ENCODE peak calls at places on chromosomes 5 and 9, in ten cellular contexts. T, X, M, Q, B, A, G, P, I and H are unnamed samples.

GRCh38 chr9:90445391-90445790 is 197.2 kb downstream of the DIRAS2 start:
- DNase-seq in T (no peak), X (no peak), M (no peak), Q (no peak), B (no peak), A (no peak), G (no peak), P (no peak), I (no peak), H (no peak)

GRCh38 chr9:93118863-93119702 is 15.0 kb downstream of the NINJ1 start:
- DNase-seq in T (no peak), X (no peak), M (no peak), Q (no peak), B (no peak), A (no peak), G (no peak), P (no peak), I (no peak), H (peak)

GRCh38 chr9:134734270-134734669 is 92.7 kb downstream of the COL5A1 start:
- DNase-seq in T (peak), X (no peak), M (peak), Q (peak), B (no peak), A (no peak), G (no peak), P (peak), I (no peak), H (no peak)

GRCh38 chr5:31270396-31270795 is 76.9 kb downstream of the CDH6 start:
- DNase-seq in T (no peak), X (peak), M (no peak), Q (no peak), B (no peak), A (no peak), G (no peak), P (no peak), I (no peak), H (no peak)

GRCh38 chr5:1948663-1949191 is 66.0 kb upstream of the IRX4 start:
- DNase-seq in T (no peak), X (no peak), M (no peak), Q (no peak), B (no peak), A (no peak), G (no peak), P (no peak), I (no peak), H (no peak)

GRCh38 chr9:124423591-124423990 is 8.3 kb upstream of the PSMB7 start:
- DNase-seq in T (no peak), X (peak), M (no peak), Q (no peak), B (no peak), A (no peak), G (no peak), P (no peak), I (no peak), H (no peak)

GRCh38 chr5:127335381-127335780 is 44.8 kb downstream of the MEGF10 start:
- DNase-seq in T (no peak), X (no peak), M (no peak), Q (peak), B (no peak), A (no peak), G (no peak), P (no peak), I (no peak), H (no peak)

GRCh38 chr9:18907927-18908625 is 124.9 kb downstream of the SAXO1 start:
- DNase-seq in T (no peak), X (no peak), M (no peak), Q (no peak), B (no peak), A (no peak), G (no peak), P (no peak), I (no peak), H (no peak)

GRCh38 chr5:34490501-34491250 is 165.5 kb upstream of the RAI14 start:
- DNase-seq in T (no peak), X (no peak), M (no peak), Q (peak), B (no peak), A (no peak), G (no peak), P (no peak), I (peak), H (no peak)

GRCh38 chr9:121700165-121700830 is 48.9 kb downstream of the DAB2IP start:
- DNase-seq in T (peak), X (no peak), M (peak), Q (peak), B (peak), A (no peak), G (no peak), P (peak), I (peak), H (no peak)

GRCh38 chr9:24090566-24090965 is 264.5 kb upstream of the ELAVL2 start:
- DNase-seq in T (no peak), X (no peak), M (no peak), Q (no peak), B (no peak), A (no peak), G (no peak), P (no peak), I (no peak), H (no peak)

GRCh38 chr9:613771-614347 is 227.6 kb upstream of the DMRT1 start:
- DNase-seq in T (peak), X (peak), M (peak), Q (peak), B (peak), A (no peak), G (no peak), P (peak), I (peak), H (peak)

GRCh38 chr5:135343417-135343816 is 55.6 kb downstream of the MACROH2A1 start:
- DNase-seq in T (peak), X (no peak), M (no peak), Q (peak), B (no peak), A (no peak), G (no peak), P (peak), I (no peak), H (no peak)

GRCh38 chr5:149195962-149196361 is 54.7 kb downstream of the ABLIM3 start:
- DNase-seq in T (no peak), X (no peak), M (no peak), Q (no peak), B (no peak), A (no peak), G (no peak), P (no peak), I (no peak), H (no peak)

GRCh38 chr5:139711852-139712171 is 63.7 kb downstream of the CXXC5 start:
- DNase-seq in T (no peak), X (no peak), M (no peak), Q (no peak), B (no peak), A (no peak), G (no peak), P (no peak), I (peak), H (peak)

GRCh38 chr9:109584205-109584604 is 86.1 kb upstream of the PTPN3 start:
- DNase-seq in T (no peak), X (no peak), M (no peak), Q (no peak), B (no peak), A (no peak), G (no peak), P (no peak), I (no peak), H (no peak)

GRCh38 chr9:96500696-96501660 is 51.0 kb downstream of the HABP4 start:
- DNase-seq in T (peak), X (no peak), M (peak), Q (peak), B (no peak), A (no peak), G (no peak), P (peak), I (no peak), H (no peak)

GRCh38 chr5:133421394-133421793 is 190.9 kb downstream of the FSTL4 start:
- DNase-seq in T (no peak), X (peak), M (peak), Q (no peak), B (no peak), A (no peak), G (no peak), P (peak), I (peak), H (no peak)

GRCh38 chr5:120124961-120125360 is 339.1 kb upstream of the PRR16 start:
- DNase-seq in T (peak), X (no peak), M (no peak), Q (peak), B (no peak), A (no peak), G (no peak), P (no peak), I (no peak), H (no peak)

GRCh38 chr9:694499-695154 is 146.9 kb upstream of the DMRT1 start:
- DNase-seq in T (peak), X (no peak), M (peak), Q (peak), B (no peak), A (no peak), G (no peak), P (peak), I (no peak), H (no peak)

GRCh38 chr9:17063535-17064135 is 71.2 kb upstream of the CNTLN start:
- DNase-seq in T (peak), X (no peak), M (peak), Q (peak), B (no peak), A (no peak), G (no peak), P (peak), I (no peak), H (no peak)

GRCh38 chr9:13576101-13576500 is 296.6 kb upstream of the MPDZ start:
- DNase-seq in T (no peak), X (no peak), M (no peak), Q (peak), B (no peak), A (no peak), G (no peak), P (no peak), I (no peak), H (no peak)

GRCh38 chr5:52657231-52657645 is 130.5 kb upstream of the ITGA1 start:
- DNase-seq in T (peak), X (peak), M (no peak), Q (peak), B (no peak), A (no peak), G (no peak), P (peak), I (no peak), H (no peak)

GRCh38 chr5:157271740-157272271 is 5.9 kb downstream of the CYFIP2 start:
- DNase-seq in T (no peak), X (no peak), M (no peak), Q (no peak), B (no peak), A (peak), G (peak), P (no peak), I (no peak), H (peak)

GRCh38 chr9:114206221-114206760 is 51.0 kb downstream of the COL27A1 start:
- DNase-seq in T (no peak), X (no peak), M (no peak), Q (no peak), B (no peak), A (no peak), G (no peak), P (no peak), I (no peak), H (no peak)

GRCh38 chr9:20884985-20885593 is 146.4 kb downstream of the HACD4 start:
- DNase-seq in T (peak), X (no peak), M (peak), Q (peak), B (peak), A (peak), G (peak), P (peak), I (peak), H (no peak)

GRCh38 chr5:33764786-33765185 is 127.0 kb downstream of the ADAMTS12 start:
- DNase-seq in T (no peak), X (no peak), M (no peak), Q (no peak), B (no peak), A (no peak), G (no peak), P (no peak), I (no peak), H (no peak)

GRCh38 chr9:118091676-118092490 is 387.7 kb downstream of the TLR4 start:
- DNase-seq in T (no peak), X (no peak), M (no peak), Q (no peak), B (no peak), A (no peak), G (no peak), P (no peak), I (no peak), H (no peak)

GRCh38 chr9:118088075-118088474 is 383.9 kb downstream of the TLR4 start:
- DNase-seq in T (no peak), X (no peak), M (no peak), Q (no peak), B (no peak), A (no peak), G (no peak), P (no peak), I (no peak), H (no peak)

GRCh38 chr9:118094387-118094786 is 390.2 kb downstream of the TLR4 start:
- DNase-seq in T (no peak), X (no peak), M (no peak), Q (no peak), B (no peak), A (no peak), G (no peak), P (no peak), I (no peak), H (no peak)

GRCh38 chr9:118091221-118091620 is 387.0 kb downstream of the TLR4 start:
- DNase-seq in T (no peak), X (no peak), M (no peak), Q (no peak), B (no peak), A (no peak), G (no peak), P (no peak), I (no peak), H (no peak)
- TF ChIP-seq CTCF in T (no peak), X (no peak), M (no peak), Q (no peak), B (no peak), A (no peak), G (no peak), P (no peak), I (no peak), H (no peak)

GRCh38 chr5:100900142-100900795 is 2.8 kb downstream of the ST8SIA4 start:
- DNase-seq in T (no peak), X (no peak), M (peak), Q (peak), B (no peak), A (peak), G (peak), P (peak), I (peak), H (peak)
- TF ChIP-seq CTCF in T (no peak), X (no peak), M (peak), Q (no peak), B (peak), A (peak), G (peak), P (peak), I (peak), H (peak)

DNA sequence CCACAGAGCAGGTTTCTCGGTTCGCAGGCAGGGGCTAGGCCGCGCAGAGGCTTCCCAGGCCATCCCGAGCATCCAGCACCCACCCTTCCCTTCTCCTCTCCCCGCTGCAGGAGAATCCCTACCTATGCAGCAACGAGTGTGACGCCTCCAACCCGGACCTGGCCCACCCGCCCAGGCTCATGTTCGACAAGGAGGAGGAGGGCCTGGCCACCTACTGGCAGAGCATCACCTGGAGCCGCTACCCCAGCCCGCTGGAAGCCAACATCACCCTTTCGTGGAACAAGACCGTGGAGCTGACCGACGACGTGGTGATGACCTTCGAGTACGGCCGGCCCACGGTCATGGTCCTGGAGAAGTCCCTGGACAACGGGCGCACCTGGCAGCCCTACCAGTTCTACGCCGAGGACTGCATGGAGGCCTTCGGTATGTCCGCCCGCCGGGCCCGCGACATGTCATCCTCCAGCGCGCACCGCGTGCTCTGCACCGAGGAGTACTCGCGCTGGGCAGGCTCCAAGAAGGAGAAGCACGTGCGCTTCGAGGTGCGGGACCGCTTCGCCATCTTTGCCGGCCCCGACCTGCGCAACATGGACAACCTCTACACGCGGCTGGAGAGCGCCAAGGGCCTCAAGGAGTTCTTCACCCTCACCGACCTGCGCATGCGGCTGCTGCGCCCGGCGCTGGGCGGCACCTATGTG is 36.1 kb downstream of the NTNG2 start:
- DNase-seq in T (no peak), X (no peak), M (no peak), Q (no peak), B (no peak), A (no peak), G (no peak), P (no peak), I (no peak), H (no peak)
- TF ChIP-seq CTCF in T (no peak), X (no peak), M (no peak), Q (no peak), B (no peak), A (no peak), G (no peak), P (no peak), I (no peak), H (no peak)

GRCh38 chr9:16039103-16039987 is 486.5 kb downstream of the CCDC171 start:
- DNase-seq in T (no peak), X (no peak), M (peak), Q (no peak), B (no peak), A (no peak), G (no peak), P (peak), I (peak), H (no peak)
- TF ChIP-seq CTCF in T (peak), X (no peak), M (peak), Q (no peak), B (no peak), A (no peak), G (no peak), P (peak), I (peak), H (peak)